ENCODE peak calls at places on chromosomes 5 and 9, in seven cellular contexts. T is A549, I is cardiac muscle cell, S is body of pancreas, P is MM.1S, X is upper lobe of right lung, B is gastrocnemius medialis. R is an unnamed sample.

GRCh38 chr5:144024601-144025000 is 145.9 kb downstream of the YIPF5 start:
- DNase-seq in X (no peak), P (no peak), T (no peak), S (no peak), B (no peak), I (no peak), R (no peak)

GRCh38 chr5:178232124-178232919 is at the start of gene PHYKPL:
- DNase-seq in S (peak; percentile 77), P (peak; percentile 69), X (peak; percentile 91), I (peak; percentile 85), T (peak; percentile 80), B (peak; percentile 76), R (no peak)

GRCh38 chr5:2505217-2505616 is 246.3 kb downstream of the IRX2 start:
- DNase-seq in S (no peak), I (no peak), P (no peak), T (no peak), X (no peak), B (no peak), R (no peak)

GRCh38 chr5:173802670-173803165 is 85.4 kb upstream of the CPEB4 start:
- DNase-seq in T (peak; percentile 94), P (no peak), I (no peak), X (peak; percentile 84), B (peak; percentile 81), S (peak; percentile 57), R (no peak)

GRCh38 chr9:5408596-5408995 is 29.1 kb downstream of the PLGRKT start:
- DNase-seq in X (no peak), I (no peak), T (no peak), S (no peak), B (no peak), P (no peak), R (no peak)

GRCh38 chr9:137705906-137706305 is 87.1 kb downstream of the EHMT1 start:
- DNase-seq in X (no peak), I (no peak), P (no peak), S (no peak), T (no peak), B (no peak), R (no peak)

GRCh38 chr5:159448-160172 is 31.7 kb upstream of the LRRC14B start:
- DNase-seq in I (no peak), X (peak; percentile 47), S (no peak), P (no peak), T (no peak), B (no peak), R (no peak)

GRCh38 chr9:13033959-13034695 is 245.4 kb downstream of the MPDZ start:
- DNase-seq in B (peak; percentile 19), T (peak; percentile 56), P (peak; percentile 24), S (peak; percentile 62), X (peak; percentile 73), I (peak; percentile 80), R (peak; percentile 5)

GRCh38 chr5:115835481-115835880 is 5.9 kb downstream of the ATG12 start:
- DNase-seq in I (no peak), S (no peak), B (no peak), T (no peak), X (no peak), P (no peak), R (no peak)

GRCh38 chr5:78562719-78563330 is 85.7 kb downstream of the LHFPL2 start:
- DNase-seq in B (no peak), I (no peak), T (no peak), P (no peak), X (no peak), S (peak; percentile 59), R (no peak)

GRCh38 chr5:168802337-168802736 is 223.2 kb upstream of the PANK3 start:
- DNase-seq in P (peak; percentile 70), S (no peak), X (no peak), I (no peak), T (no peak), B (no peak), R (peak; percentile 16)

GRCh38 chr5:87048156-87048555 is 219.5 kb upstream of the RASA1 start:
- DNase-seq in S (no peak), B (no peak), X (no peak), T (peak; percentile 36), I (no peak), P (no peak), R (no peak)

GRCh38 chr9:95511232-95511951 is 5.4 kb downstream of the PTCH1 start:
- DNase-seq in I (peak; percentile 84), S (peak; percentile 39), P (peak; percentile 68), X (no peak), T (peak; percentile 55), B (peak; percentile 40), R (no peak)

GRCh38 chr5:44952376-44952775 is 143.6 kb downstream of the MRPS30 start:
- DNase-seq in B (no peak), I (peak; percentile 49), P (peak; percentile 56), T (peak; percentile 43), X (no peak), S (no peak), R (peak; percentile 5)

GRCh38 chr9:31519011-31519410 is 865.4 kb upstream of the ACO1 start:
- DNase-seq in S (no peak), B (no peak), I (no peak), X (no peak), T (no peak), P (peak; percentile 23), R (peak; percentile 31)

GRCh38 chr9:20811872-20812271 is 127.8 kb downstream of the FOCAD start:
- DNase-seq in S (no peak), B (no peak), T (peak; percentile 10), P (no peak), I (no peak), X (no peak), R (no peak)

GRCh38 chr9:109182940-109183798 is 16.1 kb upstream of the FRRS1L start:
- DNase-seq in S (peak; percentile 79), I (peak; percentile 44), B (no peak), P (peak; percentile 41), T (peak; percentile 62), X (no peak), R (peak; percentile 7)

GRCh38 chr9:124664143-124664542 is 107.0 kb downstream of the NR6A1 start:
- DNase-seq in T (no peak), P (no peak), I (no peak), X (no peak), S (no peak), B (no peak), R (no peak)

GRCh38 chr9:98881836-98882568 is 61.7 kb upstream of the COL15A1 start:
- DNase-seq in P (no peak), X (no peak), B (no peak), T (no peak), S (no peak), I (no peak), R (no peak)

GRCh38 chr9:126981218-126981617 is 66.6 kb downstream of the RALGPS1 start:
- DNase-seq in P (no peak), I (no peak), T (no peak), X (no peak), B (no peak), S (no peak), R (no peak)

DNA sequence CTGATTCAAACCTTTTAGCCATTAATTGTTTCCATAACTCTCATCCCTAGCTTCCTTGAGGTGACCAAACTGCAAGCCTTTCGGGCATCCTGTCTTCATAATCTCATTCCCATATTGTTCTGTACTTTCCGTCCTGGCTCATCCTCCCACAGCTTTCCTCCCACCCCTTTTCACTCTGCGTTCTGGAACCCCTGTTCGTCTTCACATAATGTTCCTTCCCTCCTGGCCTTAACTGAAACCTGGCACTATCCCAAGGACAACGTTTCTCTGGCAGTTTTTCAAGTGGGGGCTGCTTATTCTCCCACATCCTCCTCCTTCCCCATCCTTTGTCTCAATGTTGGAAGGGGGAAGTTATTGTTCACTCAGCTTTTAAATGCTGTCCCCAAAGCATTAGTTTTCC is 1.5 kb downstream of the ZNF189 start:
- DNase-seq in P (no peak), X (no peak), I (no peak), S (peak; percentile 41), T (no peak), B (no peak), R (no peak)
- H3K4me3 ChIP-seq in P (peak overlapping the region; percentile 77), X (peak overlapping the region; percentile 61), I (peak overlapping the region; percentile 45), S (peak overlapping the region; percentile 57), T (no peak overlapping the region), B (peak overlapping the region; percentile 81), R (peak overlapping the region; percentile 1)

GRCh38 chr5:138575194-138576015 is at the start of gene HSPA9:
- DNase-seq in T (peak; percentile 100), B (peak; percentile 99), X (peak; percentile 98), P (peak; percentile 100), S (peak; percentile 99), I (peak; percentile 99), R (peak; percentile 99)

GRCh38 chr5:138580001-138580400 is 4.8 kb upstream of the HSPA9 start:
- DNase-seq in X (no peak), S (no peak), I (no peak), P (no peak), T (no peak), B (no peak), R (no peak)

GRCh38 chr5:138580777-138581176 is 5.6 kb upstream of the HSPA9 start:
- DNase-seq in I (no peak), X (no peak), T (no peak), B (no peak), S (no peak), P (no peak), R (no peak)

GRCh38 chr5:138582959-138583358 is 7.8 kb upstream of the HSPA9 start:
- DNase-seq in S (no peak), P (no peak), T (no peak), I (no peak), B (no peak), X (no peak), R (no peak)

DNA sequence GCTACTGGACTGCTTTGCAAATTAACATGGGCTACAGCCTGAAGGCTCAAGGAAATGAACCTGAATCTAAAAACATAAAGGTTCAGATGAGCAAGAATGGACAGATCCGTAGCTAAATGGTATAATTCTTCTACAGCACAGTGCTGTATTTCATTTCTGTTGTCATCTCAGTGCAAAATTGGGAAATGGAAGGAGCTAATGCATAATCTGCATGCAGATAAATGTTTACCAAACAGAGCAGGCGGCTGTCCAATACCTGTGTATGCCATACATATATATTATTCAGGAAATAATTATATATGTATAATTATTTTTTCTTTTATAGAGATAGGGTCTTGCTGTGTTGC is 4.3 kb upstream of the HSPA9 start:
- DNase-seq in I (no peak), S (no peak), B (no peak), T (no peak), P (no peak), X (no peak), R (no peak)
- TF ChIP-seq CTCF in I (no peak), S (no peak), B (no peak), T (no peak), P (no peak), X (no peak), R (no peak)

GRCh38 chr5:141876628-141877477 is 1.4 kb downstream of the PCDH1 start:
- DNase-seq in P (no peak), B (no peak), T (peak; percentile 17), X (peak; percentile 87), S (peak; percentile 67), I (no peak), R (no peak)
- H3K4me3 ChIP-seq in P (peak overlapping the region; percentile 71), B (peak overlapping the region; percentile 78), T (peak overlapping the region; percentile 64), X (peak overlapping the region; percentile 66), S (peak overlapping the region; percentile 46), I (peak overlapping the region; percentile 41), R (no peak overlapping the region)

DNA sequence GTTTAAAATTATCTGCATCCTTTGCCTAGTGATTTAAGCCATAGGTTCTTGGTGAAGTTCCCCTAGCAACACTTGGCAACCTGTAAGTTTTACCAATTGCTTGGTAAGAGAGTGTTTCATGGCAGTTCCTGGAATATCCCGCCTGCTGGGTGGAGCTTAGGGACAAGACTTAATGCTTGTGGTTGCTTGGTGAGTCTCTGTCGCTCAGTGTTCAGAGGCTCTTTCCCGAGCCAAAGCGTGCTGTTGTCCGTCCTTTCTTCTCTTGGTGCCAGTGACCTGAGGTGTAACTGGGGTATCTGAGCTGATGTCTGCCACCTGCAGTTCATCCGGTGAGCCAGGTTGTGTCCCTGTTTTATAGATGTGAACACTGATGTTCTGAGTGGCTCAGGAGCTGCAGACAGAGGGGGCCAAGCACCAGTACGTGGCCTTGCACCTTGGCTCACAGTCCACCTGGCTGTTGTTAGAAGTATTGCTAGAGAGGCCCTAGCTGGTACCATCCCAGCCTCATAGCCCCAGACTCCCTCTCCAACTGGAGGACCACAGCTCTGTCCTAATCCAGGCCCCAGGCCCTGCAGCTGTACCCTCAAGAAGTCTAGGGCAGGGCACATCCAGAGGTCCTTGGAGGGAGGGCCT is 16.1 kb downstream of the PHF2 start:
- DNase-seq in S (no peak), T (peak; percentile 37), I (no peak), X (no peak), P (no peak), B (no peak), R (no peak)
- TF ChIP-seq CTCF in S (no peak), T (no peak), I (no peak), X (no peak), P (no peak), B (no peak), R (peak; percentile 22)